ENCODE peak calls at places on chromosome 4, in four cellular contexts. Z is left lung, M is GM23338, T is mesenchymal stem cell. R is an unnamed sample.
A peak's percentile ranks its signal among the peaks of the same experiment; 100 is the strongest.

GRCh38 chr4:9812530-9813340 is 31.3 kb downstream of the DRD5 start:
- DNase-seq in Z (no peak), M (no peak), T (no peak), R (no peak)

GRCh38 chr4:40305329-40306193 is 29.6 kb upstream of the CHRNA9 start:
- DNase-seq in M (no peak), Z (no peak), T (no peak), R (no peak)

GRCh38 chr4:180618396-180618795 is 1624.8 kb upstream of the TENM3 start:
- DNase-seq in Z (no peak), M (no peak), T (peak; percentile 6), R (no peak)

GRCh38 chr4:15451866-15452765 is 17.6 kb upstream of the CC2D2A start:
- DNase-seq in Z (no peak), M (no peak), T (peak; percentile 95), R (no peak)

GRCh38 chr4:106978046-106978774 is 57.9 kb downstream of the DKK2 start:
- DNase-seq in T (no peak), M (peak; percentile 61), Z (peak; percentile 32), R (no peak)

GRCh38 chr4:182768821-182769220 is 148.4 kb downstream of the DCTD start:
- DNase-seq in T (no peak), Z (no peak), M (peak; percentile 28), R (no peak)

GRCh38 chr4:29553842-29554241 is 1166.3 kb upstream of the PCDH7 start:
- DNase-seq in Z (no peak), M (no peak), T (no peak), R (no peak)

GRCh38 chr4:102037566-102037965 is 247.0 kb downstream of the BANK1 start:
- DNase-seq in M (no peak), T (peak; percentile 20), Z (no peak), R (no peak)

GRCh38 chr4:37742149-37742548 is 56.0 kb upstream of the RELL1 start:
- DNase-seq in Z (no peak), M (no peak), T (no peak), R (no peak)

GRCh38 chr4:76301775-76302162 is 4.8 kb upstream of the STBD1 start:
- DNase-seq in T (peak; percentile 9), Z (no peak), M (no peak), R (no peak)

GRCh38 chr4:15729910-15730533 is 27.2 kb downstream of the BST1 start:
- DNase-seq in Z (no peak), M (peak; percentile 77), T (peak; percentile 57), R (no peak)

GRCh38 chr4:24287096-24287495 is 297.3 kb downstream of the DHX15 start:
- DNase-seq in T (no peak), Z (no peak), M (no peak), R (no peak)

GRCh38 chr4:105620640-105621323 is 68.4 kb downstream of the ARHGEF38 start:
- DNase-seq in M (no peak), Z (no peak), T (peak; percentile 82), R (no peak)

GRCh38 chr4:168504526-168504925 is 7.7 kb downstream of the PALLD start:
- DNase-seq in T (no peak), M (no peak), Z (no peak), R (no peak)

GRCh38 chr4:168507178-168507577 is 10.3 kb downstream of the PALLD start:
- DNase-seq in M (no peak), T (no peak), Z (no peak), R (no peak)

GRCh38 chr4:168508683-168509082 is 11.8 kb downstream of the PALLD start:
- DNase-seq in Z (no peak), T (no peak), M (no peak), R (no peak)

GRCh38 chr4:168503652-168504362 is 7.0 kb downstream of the PALLD start:
- DNase-seq in T (no peak), M (no peak), Z (no peak), R (no peak)

DNA sequence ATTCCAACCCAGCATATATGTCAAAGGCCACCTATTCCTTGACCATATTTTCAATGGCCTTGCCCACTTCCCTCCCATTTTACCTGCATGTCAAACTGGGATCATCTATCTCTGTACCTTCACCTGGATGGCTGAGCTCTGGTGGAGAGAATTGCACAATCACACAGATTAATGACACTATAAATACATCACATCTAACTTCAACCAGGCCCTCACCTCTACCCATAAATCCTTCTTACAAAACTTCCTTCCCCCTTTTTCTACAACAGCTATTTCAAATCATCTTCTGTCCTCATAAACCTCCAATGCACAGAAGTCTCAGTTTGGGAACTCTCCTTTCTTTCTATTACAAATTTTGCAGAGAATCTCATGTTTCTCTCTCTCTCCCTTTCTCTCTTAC is 9.1 kb downstream of the PALLD start:
- DNase-seq in T (no peak), M (no peak), Z (no peak), R (no peak)
- H3K4me1 ChIP-seq in T (no peaks in the 10 kb centered on the region), M (no peaks in the 10 kb centered on the region), Z (no peaks in the 10 kb centered on the region), R (peaks cover 5% of the 10 kb centered on the region)

DNA sequence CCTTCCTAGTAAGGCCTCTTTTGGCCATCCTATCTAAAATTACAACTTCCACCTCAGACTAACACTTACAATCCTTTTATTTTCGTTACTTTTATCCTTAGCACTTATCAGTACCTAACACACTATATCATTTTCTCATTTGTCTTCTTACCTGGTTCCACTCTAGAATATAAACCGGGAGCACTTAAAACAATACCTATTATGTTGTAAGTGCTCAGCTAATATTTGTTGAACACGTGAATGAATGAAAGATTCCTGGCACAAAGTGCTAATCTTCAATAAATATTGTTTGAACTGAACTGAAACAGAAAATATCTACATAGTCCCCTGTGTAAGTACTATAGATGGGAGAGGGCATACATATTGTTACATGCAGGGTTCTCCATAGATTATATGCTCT is 14.4 kb downstream of the MGARP start:
- DNase-seq in M (no peak), T (no peak), Z (no peak), R (no peak)
- H3K4me3 ChIP-seq in M (no peak overlapping the region), T (peak overlapping the region; percentile 74), Z (no peak overlapping the region), R (no peak overlapping the region)

DNA sequence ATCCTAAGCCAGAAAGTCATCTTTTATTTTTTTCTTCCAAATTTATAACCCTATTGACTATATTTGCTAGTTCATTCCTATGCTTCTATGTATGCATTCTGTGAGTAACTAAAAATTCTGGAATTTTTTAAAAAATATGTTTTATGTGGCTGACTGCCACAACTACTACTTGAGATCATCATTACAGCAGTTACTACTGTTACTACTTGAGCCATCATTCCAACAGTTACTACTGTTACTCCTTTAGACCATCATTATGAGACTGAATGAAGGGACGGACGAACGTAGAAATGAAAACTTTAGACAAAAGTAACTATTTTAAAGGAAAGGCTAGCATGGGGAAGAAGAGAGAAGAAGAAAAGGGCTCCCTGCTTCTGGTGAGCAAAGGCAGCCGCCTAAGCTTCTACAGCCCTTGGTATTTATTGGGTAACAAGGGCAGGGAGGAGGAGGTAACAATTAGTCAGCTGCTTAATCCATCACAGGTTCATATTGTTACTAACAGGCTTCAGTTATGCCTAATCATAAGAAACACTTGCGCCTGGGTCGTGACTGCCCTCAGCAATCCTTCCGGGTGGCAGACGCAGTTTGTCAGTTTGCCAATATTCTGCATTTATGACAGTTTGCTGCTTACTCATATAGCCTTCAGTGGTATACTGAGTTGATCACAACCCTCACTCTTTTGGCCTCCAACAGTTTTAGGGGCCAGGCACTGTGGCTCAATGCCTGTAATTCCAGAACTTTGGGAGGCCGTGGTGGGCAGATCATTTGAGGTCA is 80.5 kb downstream of the PDLIM5 start:
- DNase-seq in M (no peak), Z (no peak), T (peak; percentile 32), R (no peak)
- H3K4me1 ChIP-seq in M (peaks cover 43% of the 10 kb centered on the region), Z (peaks cover 5% of the 10 kb centered on the region), T (peaks cover 3% of the 10 kb centered on the region), R (peaks cover 15% of the 10 kb centered on the region)

GRCh38 chr4:30821275-30821674 is 101.1 kb downstream of the PCDH7 start:
- DNase-seq in M (no peak), T (no peak), Z (no peak), R (no peak)
- H3K4me3 ChIP-seq in M (no peak overlapping the region), T (no peak overlapping the region), Z (no peak overlapping the region), R (no peak overlapping the region)

DNA sequence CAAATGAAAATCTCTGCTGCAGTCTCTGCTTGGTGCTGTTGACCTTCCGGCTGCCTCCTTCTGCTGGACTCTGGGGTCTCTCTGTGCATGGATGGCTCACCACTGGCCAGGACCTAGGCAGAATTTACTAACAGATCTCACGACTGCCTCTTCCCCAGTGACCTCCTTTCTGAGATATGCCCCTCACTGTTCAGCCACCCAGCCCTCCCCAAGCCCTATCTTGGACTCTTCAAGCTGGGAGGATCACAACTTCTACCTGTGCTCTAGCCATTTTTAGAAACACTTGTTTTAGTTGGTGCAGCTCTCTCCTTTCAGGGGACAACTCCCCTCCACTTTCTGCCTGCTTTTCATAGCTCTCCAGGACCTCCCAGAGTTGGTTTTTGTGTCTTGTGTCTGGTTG is 6.3 kb downstream of the RGS12 start:
- DNase-seq in T (no peak), M (no peak), Z (no peak), R (no peak)
- H3K4me1 ChIP-seq in T (peaks cover 27% of the 10 kb centered on the region), M (peaks cover 7% of the 10 kb centered on the region), Z (peaks cover 24% of the 10 kb centered on the region), R (no peaks in the 10 kb centered on the region)

GRCh38 chr4:73869130-73870055 is at the start of gene CXCL1:
- DNase-seq in Z (peak; percentile 89), M (peak; percentile 79), T (peak; percentile 81), R (peak; percentile 85)
- H3K4me3 ChIP-seq in Z (peak within 1 kb of the TSS; percentile 46), M (peak within 1 kb of the TSS; percentile 80), T (peak within 1 kb of the TSS; percentile 80), R (peak within 1 kb of the TSS; percentile 60)

R was measured in right cardiac atrium.